ENCODE peak calls at places on chromosomes 1 and 21, in eight cellular contexts. One of them, this sample, is unnamed.

GRCh38 chr1:115478933-115479551 is 141.0 kb upstream of the NGF start:
- DNase-seq in ELR: no peak
- DNase-seq in NCI-H1417: no peak
- DNase-seq in gastrocnemius medialis: no peak
- DNase-seq in spleen: no peak
- DNase-seq in activated CD4-positive, alpha-beta T cell treated with anti-CD3 and anti-CD28 coated beads for 36 hours: no peak
- DNase-seq in heart left ventricle: no peak
- DNase-seq in left ventricle myocardium superior: peak
- DNase-seq in this sample: no peak

GRCh38 chr1:44389437-44389836 is 15.6 kb upstream of the RNF220 start:
- DNase-seq in ELR: no peak
- DNase-seq in NCI-H1417: no peak
- DNase-seq in gastrocnemius medialis: no peak
- DNase-seq in spleen: no peak
- DNase-seq in activated CD4-positive, alpha-beta T cell treated with anti-CD3 and anti-CD28 coated beads for 36 hours: no peak
- DNase-seq in heart left ventricle: no peak
- DNase-seq in left ventricle myocardium superior: no peak
- DNase-seq in this sample: no peak

GRCh38 chr21:38596264-38597042 is 98.2 kb upstream of the ERG start:
- DNase-seq in ELR: no peak
- DNase-seq in NCI-H1417: no peak
- DNase-seq in gastrocnemius medialis: no peak
- DNase-seq in spleen: no peak
- DNase-seq in activated CD4-positive, alpha-beta T cell treated with anti-CD3 and anti-CD28 coated beads for 36 hours: peak
- DNase-seq in heart left ventricle: no peak
- DNase-seq in left ventricle myocardium superior: no peak
- DNase-seq in this sample: no peak

GRCh38 chr1:197838836-197839235 is 63.6 kb upstream of the DENND1B start:
- DNase-seq in ELR: peak
- DNase-seq in NCI-H1417: no peak
- DNase-seq in gastrocnemius medialis: no peak
- DNase-seq in spleen: no peak
- DNase-seq in activated CD4-positive, alpha-beta T cell treated with anti-CD3 and anti-CD28 coated beads for 36 hours: no peak
- DNase-seq in heart left ventricle: no peak
- DNase-seq in left ventricle myocardium superior: no peak
- DNase-seq in this sample: no peak

GRCh38 chr1:162323023-162323422 is 53.6 kb downstream of the SPATA46 start:
- DNase-seq in ELR: no peak
- DNase-seq in NCI-H1417: no peak
- DNase-seq in gastrocnemius medialis: no peak
- DNase-seq in spleen: no peak
- DNase-seq in activated CD4-positive, alpha-beta T cell treated with anti-CD3 and anti-CD28 coated beads for 36 hours: no peak
- DNase-seq in heart left ventricle: no peak
- DNase-seq in left ventricle myocardium superior: no peak
- DNase-seq in this sample: no peak

GRCh38 chr1:3895279-3895950 is 4.7 kb downstream of the C1orf174 start:
- DNase-seq in ELR: no peak
- DNase-seq in NCI-H1417: no peak
- DNase-seq in gastrocnemius medialis: no peak
- DNase-seq in spleen: peak
- DNase-seq in activated CD4-positive, alpha-beta T cell treated with anti-CD3 and anti-CD28 coated beads for 36 hours: no peak
- DNase-seq in heart left ventricle: no peak
- DNase-seq in left ventricle myocardium superior: no peak
- DNase-seq in this sample: no peak

GRCh38 chr1:168202941-168203654 is 22.7 kb upstream of the SFT2D2 start:
- DNase-seq in ELR: peak
- DNase-seq in NCI-H1417: no peak
- DNase-seq in gastrocnemius medialis: peak
- DNase-seq in spleen: no peak
- DNase-seq in activated CD4-positive, alpha-beta T cell treated with anti-CD3 and anti-CD28 coated beads for 36 hours: no peak
- DNase-seq in heart left ventricle: no peak
- DNase-seq in left ventricle myocardium superior: no peak
- DNase-seq in this sample: no peak

GRCh38 chr1:116916533-116917460 is 7.1 kb downstream of the PTGFRN start:
- DNase-seq in ELR: no peak
- DNase-seq in NCI-H1417: no peak
- DNase-seq in gastrocnemius medialis: no peak
- DNase-seq in spleen: no peak
- DNase-seq in activated CD4-positive, alpha-beta T cell treated with anti-CD3 and anti-CD28 coated beads for 36 hours: no peak
- DNase-seq in heart left ventricle: no peak
- DNase-seq in left ventricle myocardium superior: no peak
- DNase-seq in this sample: no peak

GRCh38 chr1:66929999-66930822 is 5.4 kb downstream of the MIER1 start:
- DNase-seq in ELR: peak
- DNase-seq in NCI-H1417: peak
- DNase-seq in gastrocnemius medialis: peak
- DNase-seq in spleen: peak
- DNase-seq in activated CD4-positive, alpha-beta T cell treated with anti-CD3 and anti-CD28 coated beads for 36 hours: peak
- DNase-seq in heart left ventricle: peak
- DNase-seq in left ventricle myocardium superior: peak
- DNase-seq in this sample: peak

GRCh38 chr1:64549464-64550239 is 79.7 kb downstream of the CACHD1 start:
- DNase-seq in ELR: no peak
- DNase-seq in NCI-H1417: no peak
- DNase-seq in gastrocnemius medialis: no peak
- DNase-seq in spleen: no peak
- DNase-seq in activated CD4-positive, alpha-beta T cell treated with anti-CD3 and anti-CD28 coated beads for 36 hours: no peak
- DNase-seq in heart left ventricle: no peak
- DNase-seq in left ventricle myocardium superior: no peak
- DNase-seq in this sample: no peak

GRCh38 chr1:65535981-65536380 is 115.5 kb downstream of the LEPR start:
- DNase-seq in ELR: no peak
- DNase-seq in NCI-H1417: no peak
- DNase-seq in gastrocnemius medialis: no peak
- DNase-seq in spleen: no peak
- DNase-seq in activated CD4-positive, alpha-beta T cell treated with anti-CD3 and anti-CD28 coated beads for 36 hours: no peak
- DNase-seq in heart left ventricle: no peak
- DNase-seq in left ventricle myocardium superior: no peak
- DNase-seq in this sample: no peak

GRCh38 chr1:234281826-234282489 is 91.3 kb upstream of the COA6 start:
- DNase-seq in ELR: no peak
- DNase-seq in NCI-H1417: no peak
- DNase-seq in gastrocnemius medialis: no peak
- DNase-seq in spleen: no peak
- DNase-seq in activated CD4-positive, alpha-beta T cell treated with anti-CD3 and anti-CD28 coated beads for 36 hours: no peak
- DNase-seq in heart left ventricle: no peak
- DNase-seq in left ventricle myocardium superior: no peak
- DNase-seq in this sample: no peak

GRCh38 chr1:10613861-10614260 is 139.1 kb downstream of the PEX14 start:
- DNase-seq in ELR: no peak
- DNase-seq in NCI-H1417: no peak
- DNase-seq in gastrocnemius medialis: no peak
- DNase-seq in spleen: peak
- DNase-seq in activated CD4-positive, alpha-beta T cell treated with anti-CD3 and anti-CD28 coated beads for 36 hours: no peak
- DNase-seq in heart left ventricle: no peak
- DNase-seq in left ventricle myocardium superior: no peak
- DNase-seq in this sample: no peak

GRCh38 chr1:229757226-229757625 is 131.2 kb downstream of the URB2 start:
- DNase-seq in ELR: peak
- DNase-seq in NCI-H1417: no peak
- DNase-seq in gastrocnemius medialis: no peak
- DNase-seq in spleen: no peak
- DNase-seq in activated CD4-positive, alpha-beta T cell treated with anti-CD3 and anti-CD28 coated beads for 36 hours: no peak
- DNase-seq in heart left ventricle: no peak
- DNase-seq in left ventricle myocardium superior: no peak
- DNase-seq in this sample: no peak

GRCh38 chr1:171922999-171923398 is 81.7 kb downstream of the DNM3 start:
- DNase-seq in ELR: no peak
- DNase-seq in NCI-H1417: no peak
- DNase-seq in gastrocnemius medialis: no peak
- DNase-seq in spleen: no peak
- DNase-seq in activated CD4-positive, alpha-beta T cell treated with anti-CD3 and anti-CD28 coated beads for 36 hours: no peak
- DNase-seq in heart left ventricle: no peak
- DNase-seq in left ventricle myocardium superior: no peak
- DNase-seq in this sample: no peak

GRCh38 chr1:29896791-29897725 is 660.7 kb downstream of the PTPRU start:
- DNase-seq in ELR: no peak
- DNase-seq in NCI-H1417: no peak
- DNase-seq in gastrocnemius medialis: no peak
- DNase-seq in spleen: no peak
- DNase-seq in activated CD4-positive, alpha-beta T cell treated with anti-CD3 and anti-CD28 coated beads for 36 hours: no peak
- DNase-seq in heart left ventricle: no peak
- DNase-seq in left ventricle myocardium superior: no peak
- DNase-seq in this sample: no peak

GRCh38 chr1:47686731-47687617 is 249.1 kb downstream of the FOXD2 start:
- DNase-seq in ELR: no peak
- DNase-seq in NCI-H1417: no peak
- DNase-seq in gastrocnemius medialis: no peak
- DNase-seq in spleen: peak
- DNase-seq in activated CD4-positive, alpha-beta T cell treated with anti-CD3 and anti-CD28 coated beads for 36 hours: no peak
- DNase-seq in heart left ventricle: no peak
- DNase-seq in left ventricle myocardium superior: no peak
- DNase-seq in this sample: no peak

GRCh38 chr1:220278991-220279390 is 6.7 kb upstream of the RAB3GAP2 start:
- DNase-seq in ELR: peak
- DNase-seq in NCI-H1417: no peak
- DNase-seq in gastrocnemius medialis: no peak
- DNase-seq in spleen: no peak
- DNase-seq in activated CD4-positive, alpha-beta T cell treated with anti-CD3 and anti-CD28 coated beads for 36 hours: no peak
- DNase-seq in heart left ventricle: no peak
- DNase-seq in left ventricle myocardium superior: no peak
- DNase-seq in this sample: no peak

GRCh38 chr1:198846506-198847010 is 207.7 kb downstream of the PTPRC start:
- DNase-seq in ELR: no peak
- DNase-seq in NCI-H1417: no peak
- DNase-seq in gastrocnemius medialis: no peak
- DNase-seq in spleen: no peak
- DNase-seq in activated CD4-positive, alpha-beta T cell treated with anti-CD3 and anti-CD28 coated beads for 36 hours: no peak
- DNase-seq in heart left ventricle: no peak
- DNase-seq in left ventricle myocardium superior: no peak
- DNase-seq in this sample: no peak

GRCh38 chr1:92705456-92705855 is 79.5 kb downstream of the EVI5 start:
- DNase-seq in ELR: peak
- DNase-seq in NCI-H1417: no peak
- DNase-seq in gastrocnemius medialis: no peak
- DNase-seq in spleen: no peak
- DNase-seq in activated CD4-positive, alpha-beta T cell treated with anti-CD3 and anti-CD28 coated beads for 36 hours: no peak
- DNase-seq in heart left ventricle: no peak
- DNase-seq in left ventricle myocardium superior: no peak
- DNase-seq in this sample: no peak

GRCh38 chr1:3063379-3064295 is 5.4 kb upstream of the PRDM16 start:
- DNase-seq in ELR: no peak
- DNase-seq in NCI-H1417: no peak
- DNase-seq in gastrocnemius medialis: no peak
- DNase-seq in spleen: peak
- DNase-seq in activated CD4-positive, alpha-beta T cell treated with anti-CD3 and anti-CD28 coated beads for 36 hours: no peak
- DNase-seq in heart left ventricle: no peak
- DNase-seq in left ventricle myocardium superior: peak
- DNase-seq in this sample: no peak

GRCh38 chr1:59025898-59026426 is 242.1 kb upstream of the JUN start:
- DNase-seq in ELR: no peak
- DNase-seq in NCI-H1417: peak
- DNase-seq in gastrocnemius medialis: no peak
- DNase-seq in spleen: no peak
- DNase-seq in activated CD4-positive, alpha-beta T cell treated with anti-CD3 and anti-CD28 coated beads for 36 hours: peak
- DNase-seq in heart left ventricle: no peak
- DNase-seq in left ventricle myocardium superior: no peak
- DNase-seq in this sample: no peak

GRCh38 chr1:46133181-46133658 is 791 bp upstream of the PIK3R3 start:
- DNase-seq in ELR: no peak
- DNase-seq in NCI-H1417: peak
- DNase-seq in gastrocnemius medialis: no peak
- DNase-seq in spleen: peak
- DNase-seq in activated CD4-positive, alpha-beta T cell treated with anti-CD3 and anti-CD28 coated beads for 36 hours: no peak
- DNase-seq in heart left ventricle: peak
- DNase-seq in left ventricle myocardium superior: peak
- DNase-seq in this sample: no peak

GRCh38 chr1:221117548-221117951 is 238.3 kb downstream of the HLX start:
- DNase-seq in ELR: peak
- DNase-seq in NCI-H1417: no peak
- DNase-seq in gastrocnemius medialis: peak
- DNase-seq in spleen: no peak
- DNase-seq in activated CD4-positive, alpha-beta T cell treated with anti-CD3 and anti-CD28 coated beads for 36 hours: no peak
- DNase-seq in heart left ventricle: peak
- DNase-seq in left ventricle myocardium superior: peak
- DNase-seq in this sample: no peak

GRCh38 chr1:10113501-10113900 is 80.7 kb downstream of the UBE4B start:
- DNase-seq in ELR: no peak
- DNase-seq in NCI-H1417: no peak
- DNase-seq in gastrocnemius medialis: no peak
- DNase-seq in spleen: no peak
- DNase-seq in activated CD4-positive, alpha-beta T cell treated with anti-CD3 and anti-CD28 coated beads for 36 hours: no peak
- DNase-seq in heart left ventricle: no peak
- DNase-seq in left ventricle myocardium superior: no peak
- DNase-seq in this sample: no peak

GRCh38 chr1:31571340-31572295 is 4.7 kb upstream of the TINAGL1 start:
- DNase-seq in ELR: no peak
- DNase-seq in NCI-H1417: no peak
- DNase-seq in gastrocnemius medialis: no peak
- DNase-seq in spleen: peak
- DNase-seq in activated CD4-positive, alpha-beta T cell treated with anti-CD3 and anti-CD28 coated beads for 36 hours: no peak
- DNase-seq in heart left ventricle: no peak
- DNase-seq in left ventricle myocardium superior: no peak
- DNase-seq in this sample: no peak

GRCh38 chr1:145918992-145919939 is 749 bp upstream of the PEX11B start:
- DNase-seq in ELR: peak
- DNase-seq in NCI-H1417: peak
- DNase-seq in gastrocnemius medialis: peak
- DNase-seq in spleen: peak
- DNase-seq in activated CD4-positive, alpha-beta T cell treated with anti-CD3 and anti-CD28 coated beads for 36 hours: peak
- DNase-seq in heart left ventricle: peak
- DNase-seq in left ventricle myocardium superior: peak
- DNase-seq in this sample: peak

GRCh38 chr1:30305519-30305918 is 417.9 kb downstream of the MATN1 start:
- DNase-seq in ELR: no peak
- DNase-seq in NCI-H1417: no peak
- DNase-seq in gastrocnemius medialis: no peak
- DNase-seq in spleen: peak
- DNase-seq in activated CD4-positive, alpha-beta T cell treated with anti-CD3 and anti-CD28 coated beads for 36 hours: no peak
- DNase-seq in heart left ventricle: peak
- DNase-seq in left ventricle myocardium superior: no peak
- DNase-seq in this sample: no peak

GRCh38 chr1:33997127-33998047 is 133.5 kb downstream of the HMGB4 start:
- DNase-seq in ELR: no peak
- DNase-seq in NCI-H1417: no peak
- DNase-seq in gastrocnemius medialis: no peak
- DNase-seq in spleen: no peak
- DNase-seq in activated CD4-positive, alpha-beta T cell treated with anti-CD3 and anti-CD28 coated beads for 36 hours: no peak
- DNase-seq in heart left ventricle: no peak
- DNase-seq in left ventricle myocardium superior: no peak
- DNase-seq in this sample: no peak

GRCh38 chr1:26894263-26894662 is 4.2 kb upstream of the GPN2 start:
- DNase-seq in ELR: no peak
- DNase-seq in NCI-H1417: no peak
- DNase-seq in gastrocnemius medialis: no peak
- DNase-seq in spleen: no peak
- DNase-seq in activated CD4-positive, alpha-beta T cell treated with anti-CD3 and anti-CD28 coated beads for 36 hours: no peak
- DNase-seq in heart left ventricle: no peak
- DNase-seq in left ventricle myocardium superior: no peak
- DNase-seq in this sample: no peak

This sample was measured in activated naive CD4-positive, alpha-beta T cell treated with anti-CD3 and anti-CD28 coated beads for 36 hours.